ENCODE peak calls at places on chromosomes 13 and 19, in four cellular contexts. One of them, this sample, is unnamed.

GRCh38 chr19:15701757-15702589 is 25.9 kb upstream of the OR10H2 start:
- DNase-seq in Caki2: peak
- DNase-seq in adrenal gland: no peak
- DNase-seq in tibial nerve: no peak
- DNase-seq in this sample: no peak

GRCh38 chr19:3605770-3606169 is 905 bp downstream of the TBXA2R start:
- DNase-seq in Caki2: no peak
- DNase-seq in adrenal gland: no peak
- DNase-seq in tibial nerve: no peak
- DNase-seq in this sample: no peak

GRCh38 chr19:36100476-36100875 is 10.5 kb upstream of the OVOL3 start:
- DNase-seq in Caki2: no peak
- DNase-seq in adrenal gland: no peak
- DNase-seq in tibial nerve: no peak
- DNase-seq in this sample: no peak

GRCh38 chr19:588093-588742 is 1.5 kb upstream of the HCN2 start:
- DNase-seq in Caki2: peak
- DNase-seq in adrenal gland: peak
- DNase-seq in tibial nerve: no peak
- DNase-seq in this sample: peak

GRCh38 chr19:35832054-35832453 is 19.4 kb upstream of the PRODH2 start:
- DNase-seq in Caki2: no peak
- DNase-seq in adrenal gland: no peak
- DNase-seq in tibial nerve: no peak
- DNase-seq in this sample: no peak

GRCh38 chr19:1553415-1553814 is 14.7 kb downstream of the MEX3D start:
- DNase-seq in Caki2: no peak
- DNase-seq in adrenal gland: no peak
- DNase-seq in tibial nerve: no peak
- DNase-seq in this sample: no peak

GRCh38 chr19:30029721-30030510 is 87.9 kb downstream of the URI1 start:
- DNase-seq in Caki2: no peak
- DNase-seq in adrenal gland: no peak
- DNase-seq in tibial nerve: no peak
- DNase-seq in this sample: no peak

GRCh38 chr13:19089315-19089714 is 92.3 kb downstream of the TUBA3C start:
- DNase-seq in Caki2: no peak
- DNase-seq in adrenal gland: no peak
- DNase-seq in tibial nerve: peak
- DNase-seq in this sample: no peak

GRCh38 chr13:23794267-23795161 is 94.7 kb downstream of the MIPEP start:
- DNase-seq in Caki2: no peak
- DNase-seq in adrenal gland: no peak
- DNase-seq in tibial nerve: no peak
- DNase-seq in this sample: no peak

GRCh38 chr19:1852729-1853128 is 4.4 kb upstream of the REXO1 start:
- DNase-seq in Caki2: no peak
- DNase-seq in adrenal gland: no peak
- DNase-seq in tibial nerve: no peak
- DNase-seq in this sample: no peak

GRCh38 chr13:39329182-39329639 is 273.8 kb downstream of the LHFPL6 start:
- DNase-seq in Caki2: no peak
- DNase-seq in adrenal gland: no peak
- DNase-seq in tibial nerve: no peak
- DNase-seq in this sample: no peak

GRCh38 chr13:88919970-88920628 is 1248.9 kb downstream of the SLITRK5 start:
- DNase-seq in Caki2: no peak
- DNase-seq in adrenal gland: no peak
- DNase-seq in tibial nerve: no peak
- DNase-seq in this sample: peak

GRCh38 chr19:45952691-45953505 is 20.8 kb downstream of the NOVA2 start:
- DNase-seq in Caki2: peak
- DNase-seq in adrenal gland: peak
- DNase-seq in tibial nerve: no peak
- DNase-seq in this sample: no peak

GRCh38 chr13:41960195-41960699 is 662 bp downstream of the VWA8 start:
- DNase-seq in Caki2: peak
- DNase-seq in adrenal gland: peak
- DNase-seq in tibial nerve: no peak
- DNase-seq in this sample: no peak

GRCh38 chr19:46603195-46603637 is 2.1 kb downstream of the CALM3 start:
- DNase-seq in Caki2: peak
- DNase-seq in adrenal gland: peak
- DNase-seq in tibial nerve: no peak
- DNase-seq in this sample: no peak

GRCh38 chr13:36432106-36432544 is at the start of gene CCNA1:
- DNase-seq in Caki2: peak
- DNase-seq in adrenal gland: peak
- DNase-seq in tibial nerve: no peak
- DNase-seq in this sample: peak

GRCh38 chr19:15118248-15118647 is 11.0 kb downstream of the SYDE1 start:
- DNase-seq in Caki2: no peak
- DNase-seq in adrenal gland: no peak
- DNase-seq in tibial nerve: no peak
- DNase-seq in this sample: no peak

GRCh38 chr19:48461982-48462655 is 6.7 kb downstream of the KCNJ14 start:
- DNase-seq in Caki2: no peak
- DNase-seq in adrenal gland: no peak
- DNase-seq in tibial nerve: no peak
- DNase-seq in this sample: no peak

GRCh38 chr13:109760372-109760771 is 26.0 kb downstream of the IRS2 start:
- DNase-seq in Caki2: no peak
- DNase-seq in adrenal gland: no peak
- DNase-seq in tibial nerve: no peak
- DNase-seq in this sample: no peak

GRCh38 chr13:92573467-92574057 is 653.0 kb upstream of the GPC6 start:
- DNase-seq in Caki2: peak
- DNase-seq in adrenal gland: no peak
- DNase-seq in tibial nerve: no peak
- DNase-seq in this sample: peak

GRCh38 chr19:4007836-4008539 is 452 bp downstream of the PIAS4 start:
- DNase-seq in Caki2: peak
- DNase-seq in adrenal gland: peak
- DNase-seq in tibial nerve: peak
- DNase-seq in this sample: no peak

GRCh38 chr19:16462757-16463250 is 9.0 kb downstream of the EPS15L1 start:
- DNase-seq in Caki2: peak
- DNase-seq in adrenal gland: peak
- DNase-seq in tibial nerve: no peak
- DNase-seq in this sample: no peak

GRCh38 chr19:13025819-13026477 is 30.7 kb downstream of the NFIX start:
- DNase-seq in Caki2: no peak
- DNase-seq in adrenal gland: no peak
- DNase-seq in tibial nerve: no peak
- DNase-seq in this sample: no peak

GRCh38 chr19:40461669-40462221 is 3.8 kb downstream of the BLVRB start:
- DNase-seq in Caki2: no peak
- DNase-seq in adrenal gland: peak
- DNase-seq in tibial nerve: no peak
- DNase-seq in this sample: peak

GRCh38 chr13:60397693-60398437 is 845 bp downstream of the TDRD3 start:
- DNase-seq in Caki2: peak
- DNase-seq in adrenal gland: peak
- DNase-seq in tibial nerve: peak
- DNase-seq in this sample: peak

GRCh38 chr13:44142540-44142867 is 231.1 kb upstream of the SERP2 start:
- DNase-seq in Caki2: no peak
- DNase-seq in adrenal gland: no peak
- DNase-seq in tibial nerve: peak
- DNase-seq in this sample: no peak

This sample was measured in AML-193.